ENCODE peak calls at places on chromosomes 7 and 10, in four cellular contexts. One of them, this sample, is unnamed.

GRCh38 chr7:57328457-57328856 is 121.5 kb upstream of the ZNF716 start:
- DNase-seq in Calu3: no peak
- DNase-seq in AG04449: no peak
- DNase-seq in type B pancreatic cell: no peak
- DNase-seq in this sample: no peak

GRCh38 chr7:2593036-2593727 is 34.4 kb downstream of the IQCE start:
- DNase-seq in Calu3: no peak
- DNase-seq in AG04449: no peak
- DNase-seq in type B pancreatic cell: no peak
- DNase-seq in this sample: no peak

GRCh38 chr10:77431209-77431611 is 206.4 kb downstream of the KCNMA1 start:
- DNase-seq in Calu3: no peak
- DNase-seq in AG04449: no peak
- DNase-seq in type B pancreatic cell: no peak
- DNase-seq in this sample: no peak

GRCh38 chr10:107103174-107104025 is 61.1 kb downstream of the SORCS1 start:
- DNase-seq in Calu3: no peak
- DNase-seq in AG04449: no peak
- DNase-seq in type B pancreatic cell: no peak
- DNase-seq in this sample: no peak

GRCh38 chr10:1499344-1499957 is 237.9 kb downstream of the ADARB2 start:
- DNase-seq in Calu3: no peak
- DNase-seq in AG04449: no peak
- DNase-seq in type B pancreatic cell: no peak
- DNase-seq in this sample: no peak

GRCh38 chr10:78749898-78750297 is 318.9 kb upstream of the ZMIZ1 start:
- DNase-seq in Calu3: no peak
- DNase-seq in AG04449: no peak
- DNase-seq in type B pancreatic cell: no peak
- DNase-seq in this sample: no peak

GRCh38 chr7:117816727-117817126 is 56.5 kb downstream of the CTTNBP2 start:
- DNase-seq in Calu3: no peak
- DNase-seq in AG04449: no peak
- DNase-seq in type B pancreatic cell: no peak
- DNase-seq in this sample: no peak

GRCh38 chr10:15349133-15349532 is 22.0 kb downstream of the FAM171A1 start:
- DNase-seq in Calu3: no peak
- DNase-seq in AG04449: no peak
- DNase-seq in type B pancreatic cell: no peak
- DNase-seq in this sample: no peak

GRCh38 chr7:114083714-114084113 is 164.9 kb upstream of the PPP1R3A start:
- DNase-seq in Calu3: no peak
- DNase-seq in AG04449: no peak
- DNase-seq in type B pancreatic cell: no peak
- DNase-seq in this sample: no peak

GRCh38 chr10:100185364-100186252 is at the start of gene ERLIN1:
- DNase-seq in Calu3: peak; percentile 90
- DNase-seq in AG04449: peak; percentile 42
- DNase-seq in type B pancreatic cell: peak; percentile 96
- DNase-seq in this sample: peak; percentile 97

GRCh38 chr10:92799591-92799990 is 48.7 kb upstream of the EXOC6 start:
- DNase-seq in Calu3: peak; percentile 14
- DNase-seq in AG04449: no peak
- DNase-seq in type B pancreatic cell: no peak
- DNase-seq in this sample: no peak

GRCh38 chr10:17116193-17116592 is 13.4 kb downstream of the CUBN start:
- DNase-seq in Calu3: no peak
- DNase-seq in AG04449: no peak
- DNase-seq in type B pancreatic cell: no peak
- DNase-seq in this sample: no peak

GRCh38 chr7:151511946-151512345 is 7.7 kb downstream of the RHEB start:
- DNase-seq in Calu3: no peak
- DNase-seq in AG04449: no peak
- DNase-seq in type B pancreatic cell: no peak
- DNase-seq in this sample: no peak

GRCh38 chr7:20304366-20304765 is 26.3 kb upstream of the ITGB8 start:
- DNase-seq in Calu3: no peak
- DNase-seq in AG04449: no peak
- DNase-seq in type B pancreatic cell: no peak
- DNase-seq in this sample: no peak

GRCh38 chr10:70578371-70578947 is 24.1 kb downstream of the PRF1 start:
- DNase-seq in Calu3: peak; percentile 86
- DNase-seq in AG04449: no peak
- DNase-seq in type B pancreatic cell: no peak
- DNase-seq in this sample: no peak

GRCh38 chr10:61319550-61320256 is 133.5 kb downstream of the TMEM26 start:
- DNase-seq in Calu3: no peak
- DNase-seq in AG04449: no peak
- DNase-seq in type B pancreatic cell: no peak
- DNase-seq in this sample: no peak

GRCh38 chr10:62761115-62761514 is 43.4 kb upstream of the ADO start:
- DNase-seq in Calu3: no peak
- DNase-seq in AG04449: no peak
- DNase-seq in type B pancreatic cell: no peak
- DNase-seq in this sample: no peak

GRCh38 chr7:106524690-106525059 is 136.3 kb downstream of the CCDC71L start:
- DNase-seq in Calu3: no peak
- DNase-seq in AG04449: no peak
- DNase-seq in type B pancreatic cell: no peak
- DNase-seq in this sample: no peak

GRCh38 chr7:66245008-66245407 is 39.9 kb downstream of the TPST1 start:
- DNase-seq in Calu3: no peak
- DNase-seq in AG04449: no peak
- DNase-seq in type B pancreatic cell: no peak
- DNase-seq in this sample: no peak

GRCh38 chr10:55793024-55793423 is 568.0 kb downstream of the ZWINT start:
- DNase-seq in Calu3: no peak
- DNase-seq in AG04449: no peak
- DNase-seq in type B pancreatic cell: no peak
- DNase-seq in this sample: no peak

GRCh38 chr7:27750336-27750735 is 10.4 kb downstream of the TAX1BP1 start:
- DNase-seq in Calu3: no peak
- DNase-seq in AG04449: no peak
- DNase-seq in type B pancreatic cell: no peak
- DNase-seq in this sample: no peak

GRCh38 chr10:5987747-5988146 is 10.4 kb upstream of the IL15RA start:
- DNase-seq in Calu3: no peak
- DNase-seq in AG04449: no peak
- DNase-seq in type B pancreatic cell: no peak
- DNase-seq in this sample: no peak

GRCh38 chr10:114520453-114520852 is 116.2 kb upstream of the AFAP1L2 start:
- DNase-seq in Calu3: peak; percentile 36
- DNase-seq in AG04449: no peak
- DNase-seq in type B pancreatic cell: no peak
- DNase-seq in this sample: no peak

GRCh38 chr10:94172332-94172731 is 178.6 kb downstream of the PLCE1 start:
- DNase-seq in Calu3: no peak
- DNase-seq in AG04449: no peak
- DNase-seq in type B pancreatic cell: no peak
- DNase-seq in this sample: no peak

GRCh38 chr10:70509376-70509775 is 30.8 kb downstream of the PALD1 start:
- DNase-seq in Calu3: no peak
- DNase-seq in AG04449: no peak
- DNase-seq in type B pancreatic cell: no peak
- DNase-seq in this sample: no peak

GRCh38 chr7:17298840-17299476 is 506 bp downstream of the AHR start:
- DNase-seq in Calu3: peak; percentile 70
- DNase-seq in AG04449: no peak
- DNase-seq in type B pancreatic cell: peak; percentile 71
- DNase-seq in this sample: peak; percentile 44

GRCh38 chr7:17773289-17773626 is 167.0 kb downstream of the SNX13 start:
- DNase-seq in Calu3: peak; percentile 58
- DNase-seq in AG04449: peak; percentile 44
- DNase-seq in type B pancreatic cell: no peak
- DNase-seq in this sample: no peak

GRCh38 chr10:98047009-98047741 is 16.8 kb upstream of the CRTAC1 start:
- DNase-seq in Calu3: no peak
- DNase-seq in AG04449: no peak
- DNase-seq in type B pancreatic cell: no peak
- DNase-seq in this sample: no peak

GRCh38 chr7:114415054-114415997 is 711 bp downstream of the FOXP2 start:
- DNase-seq in Calu3: no peak
- DNase-seq in AG04449: no peak
- DNase-seq in type B pancreatic cell: no peak
- DNase-seq in this sample: no peak

GRCh38 chr7:150399861-150400778 is 21.0 kb downstream of the ZNF775 start:
- DNase-seq in Calu3: peak; percentile 25
- DNase-seq in AG04449: no peak
- DNase-seq in type B pancreatic cell: no peak
- DNase-seq in this sample: no peak

GRCh38 chr10:17001297-17001744 is 128.3 kb downstream of the CUBN start:
- DNase-seq in Calu3: no peak
- DNase-seq in AG04449: no peak
- DNase-seq in type B pancreatic cell: no peak
- DNase-seq in this sample: no peak

GRCh38 chr7:29873644-29874294 is 67.5 kb downstream of the WIPF3 start:
- DNase-seq in Calu3: no peak
- DNase-seq in AG04449: no peak
- DNase-seq in type B pancreatic cell: no peak
- DNase-seq in this sample: no peak

GRCh38 chr10:13712799-13713581 is 126.2 kb downstream of the PRPF18 start:
- DNase-seq in Calu3: peak; percentile 16
- DNase-seq in AG04449: peak; percentile 92
- DNase-seq in type B pancreatic cell: no peak
- DNase-seq in this sample: no peak

GRCh38 chr10:83229991-83230390 is 909.3 kb upstream of the GHITM start:
- DNase-seq in Calu3: no peak
- DNase-seq in AG04449: no peak
- DNase-seq in type B pancreatic cell: no peak
- DNase-seq in this sample: no peak

GRCh38 chr7:100574362-100575205 is 884 bp upstream of the SAP25 start:
- DNase-seq in Calu3: no peak
- DNase-seq in AG04449: no peak
- DNase-seq in type B pancreatic cell: no peak
- DNase-seq in this sample: no peak
- TF ChIP-seq CTCF in Calu3: no peak
- TF ChIP-seq CTCF in AG04449: no peak
- TF ChIP-seq CTCF in type B pancreatic cell: no peak
- TF ChIP-seq CTCF in this sample: no peak

GRCh38 chr10:108691126-108691525 is 1232.2 kb downstream of the XPNPEP1 start:
- DNase-seq in Calu3: no peak
- DNase-seq in AG04449: no peak
- DNase-seq in type B pancreatic cell: no peak
- DNase-seq in this sample: no peak
- TF ChIP-seq CTCF in Calu3: no peak
- TF ChIP-seq CTCF in AG04449: no peak
- TF ChIP-seq CTCF in type B pancreatic cell: no peak
- TF ChIP-seq CTCF in this sample: no peak

DNA sequence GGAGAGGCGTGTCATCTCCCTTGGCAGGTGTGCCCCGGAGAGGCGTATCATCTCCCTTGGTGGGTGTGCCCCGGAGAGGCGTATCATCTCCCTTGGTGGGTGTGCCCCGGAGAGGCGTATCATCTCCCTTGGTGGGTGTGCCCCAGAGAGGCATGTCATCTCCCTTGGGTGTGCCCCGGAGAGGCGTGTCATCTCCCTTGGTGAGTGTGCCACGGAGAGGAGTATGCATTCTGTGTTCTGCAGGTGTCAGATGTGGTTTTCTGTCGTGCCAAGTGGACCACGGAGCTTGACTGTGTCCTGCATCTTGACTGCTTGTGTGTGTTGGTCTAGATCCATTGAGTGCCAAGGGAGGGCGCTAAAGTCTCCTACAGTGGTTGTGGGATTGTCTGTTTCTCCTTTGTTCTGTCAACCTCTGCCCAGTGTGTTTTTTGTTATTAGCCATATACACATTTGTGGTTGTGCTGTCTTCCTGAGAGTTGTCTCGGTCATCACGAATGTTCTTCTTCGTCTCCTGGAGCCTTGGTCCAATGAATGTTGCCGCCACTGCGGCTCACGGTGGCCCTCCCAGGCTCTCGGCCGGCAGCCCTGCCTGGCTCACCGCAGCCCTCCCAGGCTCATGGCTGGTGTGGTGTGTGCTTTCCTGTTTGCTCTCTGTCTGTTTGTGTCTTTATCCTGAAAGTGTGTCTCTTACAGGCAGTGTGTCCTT is 96.8 kb downstream of the INPP5A start:
- DNase-seq in Calu3: no peak
- DNase-seq in AG04449: no peak
- DNase-seq in type B pancreatic cell: no peak
- DNase-seq in this sample: no peak
- TF ChIP-seq CTCF in Calu3: no peak
- TF ChIP-seq CTCF in AG04449: no peak
- TF ChIP-seq CTCF in type B pancreatic cell: no peak
- TF ChIP-seq CTCF in this sample: peak; percentile 19

DNA sequence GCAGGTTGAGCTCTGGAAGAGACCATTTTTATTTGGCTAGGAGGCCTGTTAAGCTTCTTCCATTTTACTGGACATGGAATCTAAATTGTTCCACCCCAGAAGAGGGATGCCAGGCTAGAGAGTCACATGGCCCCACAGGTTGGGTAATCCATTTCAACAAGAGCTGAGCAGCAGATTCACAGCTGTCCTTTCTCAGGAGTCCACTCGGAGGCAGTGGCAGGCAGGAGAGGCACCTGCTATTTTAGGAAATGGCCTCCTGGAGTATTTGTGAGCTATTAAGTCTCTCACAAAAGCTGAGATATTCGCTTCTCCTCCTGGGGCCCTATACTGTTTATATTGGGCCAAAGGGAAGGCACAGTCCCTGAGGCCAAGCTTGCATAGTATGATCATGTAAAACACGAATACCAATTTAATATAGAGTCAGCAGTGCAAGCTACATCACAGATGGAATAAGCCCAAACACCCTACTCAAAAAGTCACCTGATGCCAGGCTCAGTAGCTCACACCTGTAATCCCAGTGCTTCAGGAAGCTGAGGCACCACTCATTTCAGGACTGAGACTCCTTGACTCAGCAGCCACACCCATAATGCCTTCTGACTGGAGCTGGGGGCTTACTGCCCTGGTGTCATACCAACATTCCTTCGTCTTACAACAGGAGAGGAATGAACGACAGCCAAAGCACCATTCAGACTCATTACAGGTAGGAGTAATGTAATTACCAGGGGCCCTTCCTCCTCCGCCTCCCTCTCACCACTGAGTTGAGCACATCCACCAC is 124.1 kb downstream of the LMBR1 start:
- DNase-seq in Calu3: no peak
- DNase-seq in AG04449: no peak
- DNase-seq in type B pancreatic cell: no peak
- DNase-seq in this sample: no peak
- TF ChIP-seq CTCF in Calu3: no peak
- TF ChIP-seq CTCF in AG04449: no peak
- TF ChIP-seq CTCF in type B pancreatic cell: no peak
- TF ChIP-seq CTCF in this sample: no peak